ENCODE peak calls at places on chromosomes 5 and 9, in five cellular contexts. One of them, this sample, is unnamed.

GRCh38 chr5:159206368-159206767 is 3.0 kb downstream of the RNF145 start:
- DNase-seq in WTC11: no peak
- DNase-seq in mammary epithelial cell: no peak
- DNase-seq in suprapubic skin: no peak
- DNase-seq in tibial nerve: no peak
- DNase-seq in this sample: no peak

GRCh38 chr9:123322771-123323481 is 33.1 kb upstream of the CRB2 start:
- DNase-seq in WTC11: no peak
- DNase-seq in mammary epithelial cell: no peak
- DNase-seq in suprapubic skin: no peak
- DNase-seq in tibial nerve: no peak
- DNase-seq in this sample: no peak

GRCh38 chr9:133375116-133375723 is 640 bp downstream of the SURF4 start:
- DNase-seq in WTC11: peak
- DNase-seq in mammary epithelial cell: peak
- DNase-seq in suprapubic skin: no peak
- DNase-seq in tibial nerve: no peak
- DNase-seq in this sample: no peak

GRCh38 chr5:980001-980588 is 28.5 kb upstream of the NKD2 start:
- DNase-seq in WTC11: no peak
- DNase-seq in mammary epithelial cell: peak
- DNase-seq in suprapubic skin: peak
- DNase-seq in tibial nerve: no peak
- DNase-seq in this sample: no peak

GRCh38 chr5:159041754-159042153 is 58.0 kb downstream of the EBF1 start:
- DNase-seq in WTC11: no peak
- DNase-seq in mammary epithelial cell: no peak
- DNase-seq in suprapubic skin: no peak
- DNase-seq in tibial nerve: no peak
- DNase-seq in this sample: no peak

GRCh38 chr9:73141282-73141681 is 10.4 kb upstream of the ANXA1 start:
- DNase-seq in WTC11: no peak
- DNase-seq in mammary epithelial cell: no peak
- DNase-seq in suprapubic skin: no peak
- DNase-seq in tibial nerve: no peak
- DNase-seq in this sample: no peak

GRCh38 chr9:94909250-94909894 is 182.9 kb downstream of the AOPEP start:
- DNase-seq in WTC11: no peak
- DNase-seq in mammary epithelial cell: no peak
- DNase-seq in suprapubic skin: no peak
- DNase-seq in tibial nerve: no peak
- DNase-seq in this sample: no peak

GRCh38 chr5:35926389-35927051 is 11.9 kb downstream of the CAPSL start:
- DNase-seq in WTC11: peak
- DNase-seq in mammary epithelial cell: peak
- DNase-seq in suprapubic skin: no peak
- DNase-seq in tibial nerve: peak
- DNase-seq in this sample: peak

GRCh38 chr5:148268556-148268955 is at the start of gene SPINK13:
- DNase-seq in WTC11: no peak
- DNase-seq in mammary epithelial cell: peak
- DNase-seq in suprapubic skin: no peak
- DNase-seq in tibial nerve: no peak
- DNase-seq in this sample: peak

GRCh38 chr5:77102549-77102948 is 15.5 kb upstream of the ZBED3 start:
- DNase-seq in WTC11: no peak
- DNase-seq in mammary epithelial cell: no peak
- DNase-seq in suprapubic skin: no peak
- DNase-seq in tibial nerve: no peak
- DNase-seq in this sample: no peak

GRCh38 chr9:138052635-138053320 is 175.2 kb downstream of the CACNA1B start:
- DNase-seq in WTC11: no peak
- DNase-seq in mammary epithelial cell: no peak
- DNase-seq in suprapubic skin: peak
- DNase-seq in tibial nerve: no peak
- DNase-seq in this sample: no peak

GRCh38 chr5:63125862-63126261 is 547.2 kb downstream of the LRRC70 start:
- DNase-seq in WTC11: no peak
- DNase-seq in mammary epithelial cell: peak
- DNase-seq in suprapubic skin: no peak
- DNase-seq in tibial nerve: no peak
- DNase-seq in this sample: peak

GRCh38 chr9:120710110-120710981 is 3.9 kb downstream of the MEGF9 start:
- DNase-seq in WTC11: no peak
- DNase-seq in mammary epithelial cell: peak
- DNase-seq in suprapubic skin: no peak
- DNase-seq in tibial nerve: no peak
- DNase-seq in this sample: no peak

GRCh38 chr5:133882107-133882695 is 86.2 kb downstream of the C5orf15 start:
- DNase-seq in WTC11: no peak
- DNase-seq in mammary epithelial cell: no peak
- DNase-seq in suprapubic skin: no peak
- DNase-seq in tibial nerve: no peak
- DNase-seq in this sample: no peak

GRCh38 chr5:123262275-123262823 is 160.9 kb downstream of the CEP120 start:
- DNase-seq in WTC11: no peak
- DNase-seq in mammary epithelial cell: no peak
- DNase-seq in suprapubic skin: no peak
- DNase-seq in tibial nerve: no peak
- DNase-seq in this sample: no peak

GRCh38 chr9:124257070-124257864 is 482 bp upstream of the NEK6 start:
- DNase-seq in WTC11: no peak
- DNase-seq in mammary epithelial cell: peak
- DNase-seq in suprapubic skin: no peak
- DNase-seq in tibial nerve: no peak
- DNase-seq in this sample: no peak

GRCh38 chr9:127754761-127755557 is 19.9 kb upstream of the TOR2A start:
- DNase-seq in WTC11: peak
- DNase-seq in mammary epithelial cell: no peak
- DNase-seq in suprapubic skin: no peak
- DNase-seq in tibial nerve: no peak
- DNase-seq in this sample: no peak

GRCh38 chr5:71537681-71538080 is 49.5 kb upstream of the MCCC2 start:
- DNase-seq in WTC11: no peak
- DNase-seq in mammary epithelial cell: no peak
- DNase-seq in suprapubic skin: no peak
- DNase-seq in tibial nerve: no peak
- DNase-seq in this sample: no peak

GRCh38 chr9:129626944-129627297 is 958 bp downstream of the NTMT1 start:
- DNase-seq in WTC11: no peak
- DNase-seq in mammary epithelial cell: peak
- DNase-seq in suprapubic skin: no peak
- DNase-seq in tibial nerve: no peak
- DNase-seq in this sample: peak

GRCh38 chr9:91857831-91858669 is 92.0 kb downstream of the ROR2 start:
- DNase-seq in WTC11: peak
- DNase-seq in mammary epithelial cell: no peak
- DNase-seq in suprapubic skin: no peak
- DNase-seq in tibial nerve: no peak
- DNase-seq in this sample: no peak

GRCh38 chr5:143051244-143052058 is 281.3 kb downstream of the ARHGAP26 start:
- DNase-seq in WTC11: no peak
- DNase-seq in mammary epithelial cell: peak
- DNase-seq in suprapubic skin: no peak
- DNase-seq in tibial nerve: peak
- DNase-seq in this sample: peak

GRCh38 chr5:39283231-39283818 is 64.0 kb upstream of the FYB1 start:
- DNase-seq in WTC11: peak
- DNase-seq in mammary epithelial cell: peak
- DNase-seq in suprapubic skin: no peak
- DNase-seq in tibial nerve: peak
- DNase-seq in this sample: peak

GRCh38 chr5:28408186-28408585 is 1369.8 kb upstream of the CDH9 start:
- DNase-seq in WTC11: no peak
- DNase-seq in mammary epithelial cell: peak
- DNase-seq in suprapubic skin: no peak
- DNase-seq in tibial nerve: no peak
- DNase-seq in this sample: no peak

GRCh38 chr5:58077387-58077786 is 382.5 kb downstream of the PLK2 start:
- DNase-seq in WTC11: no peak
- DNase-seq in mammary epithelial cell: no peak
- DNase-seq in suprapubic skin: no peak
- DNase-seq in tibial nerve: no peak
- DNase-seq in this sample: no peak

GRCh38 chr5:132451387-132451786 is 39.2 kb downstream of the IRF1 start:
- DNase-seq in WTC11: no peak
- DNase-seq in mammary epithelial cell: no peak
- DNase-seq in suprapubic skin: no peak
- DNase-seq in tibial nerve: no peak
- DNase-seq in this sample: peak

GRCh38 chr5:81534481-81534840 is 140.5 kb upstream of the ACOT12 start:
- DNase-seq in WTC11: no peak
- DNase-seq in mammary epithelial cell: no peak
- DNase-seq in suprapubic skin: no peak
- DNase-seq in tibial nerve: no peak
- DNase-seq in this sample: no peak

GRCh38 chr5:123490974-123491373 is 21.0 kb upstream of the CSNK1G3 start:
- DNase-seq in WTC11: no peak
- DNase-seq in mammary epithelial cell: no peak
- DNase-seq in suprapubic skin: no peak
- DNase-seq in tibial nerve: no peak
- DNase-seq in this sample: no peak

GRCh38 chr5:132876020-132876759 is 2.7 kb downstream of the LEAP2 start:
- DNase-seq in WTC11: no peak
- DNase-seq in mammary epithelial cell: no peak
- DNase-seq in suprapubic skin: no peak
- DNase-seq in tibial nerve: no peak
- DNase-seq in this sample: peak

GRCh38 chr5:154087260-154087659 is 48.5 kb downstream of the MFAP3 start:
- DNase-seq in WTC11: no peak
- DNase-seq in mammary epithelial cell: no peak
- DNase-seq in suprapubic skin: no peak
- DNase-seq in tibial nerve: no peak
- DNase-seq in this sample: no peak

GRCh38 chr9:130030821-130031481 is 12.0 kb downstream of the FNBP1 start:
- DNase-seq in WTC11: no peak
- DNase-seq in mammary epithelial cell: no peak
- DNase-seq in suprapubic skin: no peak
- DNase-seq in tibial nerve: no peak
- DNase-seq in this sample: no peak

GRCh38 chr5:129496875-129497274 is 36.8 kb downstream of the ADAMTS19 start:
- DNase-seq in WTC11: no peak
- DNase-seq in mammary epithelial cell: no peak
- DNase-seq in suprapubic skin: no peak
- DNase-seq in tibial nerve: no peak
- DNase-seq in this sample: no peak

GRCh38 chr5:129500101-129500500 is 40.0 kb downstream of the ADAMTS19 start:
- DNase-seq in WTC11: no peak
- DNase-seq in mammary epithelial cell: no peak
- DNase-seq in suprapubic skin: no peak
- DNase-seq in tibial nerve: no peak
- DNase-seq in this sample: no peak

GRCh38 chr5:129499208-129499852 is 39.2 kb downstream of the ADAMTS19 start:
- DNase-seq in WTC11: no peak
- DNase-seq in mammary epithelial cell: no peak
- DNase-seq in suprapubic skin: no peak
- DNase-seq in tibial nerve: no peak
- DNase-seq in this sample: no peak

GRCh38 chr5:129496410-129496809 is 36.3 kb downstream of the ADAMTS19 start:
- DNase-seq in WTC11: no peak
- DNase-seq in mammary epithelial cell: no peak
- DNase-seq in suprapubic skin: no peak
- DNase-seq in tibial nerve: no peak
- DNase-seq in this sample: no peak
- TF ChIP-seq CTCF in WTC11: no peak
- TF ChIP-seq CTCF in mammary epithelial cell: no peak
- TF ChIP-seq CTCF in suprapubic skin: no peak
- TF ChIP-seq CTCF in tibial nerve: no peak
- TF ChIP-seq CTCF in this sample: no peak

GRCh38 chr5:2711446-2712425 is 39.7 kb downstream of the IRX2 start:
- DNase-seq in WTC11: no peak
- DNase-seq in mammary epithelial cell: no peak
- DNase-seq in suprapubic skin: peak
- DNase-seq in tibial nerve: no peak
- DNase-seq in this sample: no peak

GRCh38 chr5:2708751-2709150 is 42.7 kb downstream of the IRX2 start:
- DNase-seq in WTC11: no peak
- DNase-seq in mammary epithelial cell: no peak
- DNase-seq in suprapubic skin: peak
- DNase-seq in tibial nerve: no peak
- DNase-seq in this sample: no peak

GRCh38 chr5:2709996-2710689 is 41.3 kb downstream of the IRX2 start:
- DNase-seq in WTC11: no peak
- DNase-seq in mammary epithelial cell: no peak
- DNase-seq in suprapubic skin: peak
- DNase-seq in tibial nerve: no peak
- DNase-seq in this sample: no peak

GRCh38 chr5:2708132-2708531 is 43.3 kb downstream of the IRX2 start:
- DNase-seq in WTC11: no peak
- DNase-seq in mammary epithelial cell: no peak
- DNase-seq in suprapubic skin: peak
- DNase-seq in tibial nerve: no peak
- DNase-seq in this sample: no peak

DNA sequence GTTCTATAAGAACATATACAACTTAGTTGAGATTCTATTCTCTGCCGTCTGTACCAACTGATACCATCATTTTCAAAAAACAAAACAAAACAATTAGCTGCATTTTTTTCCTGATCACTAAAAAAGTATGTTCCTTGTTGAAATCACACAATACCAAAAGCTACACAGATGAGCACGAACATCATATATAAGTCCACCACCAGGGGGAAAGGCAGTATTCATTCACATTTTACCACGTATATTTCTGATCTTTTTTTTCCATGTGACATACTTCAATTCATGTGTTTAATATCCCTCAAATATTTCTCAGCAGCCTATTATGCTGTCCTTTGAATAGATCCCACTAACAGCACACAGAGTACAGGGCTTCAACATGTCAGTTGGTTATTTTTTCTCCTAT is 40.6 kb downstream of the IRX2 start:
- DNase-seq in WTC11: no peak
- DNase-seq in mammary epithelial cell: no peak
- DNase-seq in suprapubic skin: no peak
- DNase-seq in tibial nerve: no peak
- DNase-seq in this sample: no peak
- TF ChIP-seq CTCF in WTC11: no peak
- TF ChIP-seq CTCF in mammary epithelial cell: peak
- TF ChIP-seq CTCF in suprapubic skin: peak
- TF ChIP-seq CTCF in tibial nerve: no peak
- TF ChIP-seq CTCF in this sample: peak

GRCh38 chr5:41433552-41434181 is 76.7 kb downstream of the PLCXD3 start:
- DNase-seq in WTC11: peak
- DNase-seq in mammary epithelial cell: no peak
- DNase-seq in suprapubic skin: no peak
- DNase-seq in tibial nerve: no peak
- DNase-seq in this sample: no peak
- TF ChIP-seq CTCF in WTC11: peak
- TF ChIP-seq CTCF in mammary epithelial cell: peak
- TF ChIP-seq CTCF in suprapubic skin: peak
- TF ChIP-seq CTCF in tibial nerve: no peak
- TF ChIP-seq CTCF in this sample: peak

DNA sequence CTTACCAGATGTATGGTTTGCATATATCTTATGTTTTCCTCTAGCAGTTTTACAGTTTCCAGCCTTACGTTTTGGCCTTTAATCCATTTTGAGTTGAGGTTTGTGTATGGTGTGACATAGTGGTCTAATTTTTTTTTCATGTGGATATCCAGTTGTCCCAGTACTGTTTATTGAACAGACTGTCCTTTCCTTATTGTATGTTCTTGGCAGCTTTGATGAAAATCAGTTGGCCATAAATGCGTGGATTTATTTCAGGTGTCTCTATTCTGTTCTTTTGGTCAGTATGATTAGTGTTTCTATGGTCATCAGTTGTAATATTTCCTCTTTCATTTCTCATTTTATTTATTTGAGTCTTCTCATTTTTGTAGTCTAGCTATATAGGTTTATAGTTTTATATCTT is 42.4 kb downstream of the SRFBP1 start:
- DNase-seq in WTC11: no peak
- DNase-seq in mammary epithelial cell: no peak
- DNase-seq in suprapubic skin: no peak
- DNase-seq in tibial nerve: no peak
- DNase-seq in this sample: no peak
- TF ChIP-seq CTCF in WTC11: no peak
- TF ChIP-seq CTCF in mammary epithelial cell: no peak
- TF ChIP-seq CTCF in suprapubic skin: no peak
- TF ChIP-seq CTCF in tibial nerve: no peak
- TF ChIP-seq CTCF in this sample: no peak